ENCODE peak calls at places on chromosomes 16 and 17, in four cellular contexts. E is spleen; P is activated T-cell treated with anti-CD3 and anti-CD28 coated beads, Interleukin-2, amount 50 U/mL, for 72 hours; A is lower lobe of right lung. G is an unnamed sample.

GRCh38 chr17:11898526-11899235 is 98.6 kb downstream of the ZNF18 start:
- DNase-seq in E (no peak), A (no peak), P (no peak), G (no peak)

GRCh38 chr17:4449736-4450135 is 16.0 kb downstream of the SPNS3 start:
- DNase-seq in A (peak), E (no peak), P (no peak), G (no peak)

GRCh38 chr16:57859331-57859730 is 57.0 kb upstream of the KIFC3 start:
- DNase-seq in A (no peak), E (peak), P (no peak), G (no peak)

GRCh38 chr16:88634141-88634993 is 4.0 kb upstream of the IL17C start:
- DNase-seq in P (peak), E (peak), A (peak), G (no peak)

GRCh38 chr17:81328489-81328888 is 33.4 kb upstream of the SLC38A10 start:
- DNase-seq in P (no peak), E (no peak), A (no peak), G (no peak)

GRCh38 chr16:58198022-58198683 is at the start of gene CSNK2A2:
- DNase-seq in P (peak), A (peak), E (peak), G (no peak)

GRCh38 chr16:69166221-69166833 is 20.6 kb upstream of the SNTB2 start:
- DNase-seq in P (peak), E (peak), A (no peak), G (no peak)

GRCh38 chr16:24833352-24833751 is 12.4 kb upstream of the SLC5A11 start:
- DNase-seq in E (no peak), P (no peak), A (no peak), G (no peak)

G was measured in chondrocyte.